ENCODE peak calls at places on chromosomes 5 and 9, in four cellular contexts. One of them, this sample, is unnamed. For H3K4me1, the result is how much of the 10 kb centered on the place peaks cover.

GRCh38 chr9:133977421-133978201 is 14.5 kb downstream of the VAV2 start:
- DNase-seq in A549: no peak
- DNase-seq in K562: no peak
- DNase-seq in HCT116: no peak
- DNase-seq in this sample: no peak

GRCh38 chr5:123207852-123208251 is 118.8 kb downstream of the PRDM6 start:
- DNase-seq in A549: no peak
- DNase-seq in K562: no peak
- DNase-seq in HCT116: no peak
- DNase-seq in this sample: no peak

GRCh38 chr5:173590436-173591299 is 25.8 kb downstream of the BOD1 start:
- DNase-seq in A549: no peak
- DNase-seq in K562: no peak
- DNase-seq in HCT116: no peak
- DNase-seq in this sample: no peak

GRCh38 chr5:154642499-154643245 is 112.5 kb upstream of the LARP1 start:
- DNase-seq in A549: peak
- DNase-seq in K562: peak
- DNase-seq in HCT116: peak
- DNase-seq in this sample: no peak

GRCh38 chr9:69874301-69875060 is 53.9 kb downstream of the CFAP95 start:
- DNase-seq in A549: no peak
- DNase-seq in K562: no peak
- DNase-seq in HCT116: no peak
- DNase-seq in this sample: no peak

GRCh38 chr5:172007153-172007794 is 836 bp upstream of the FBXW11 start:
- DNase-seq in A549: no peak
- DNase-seq in K562: no peak
- DNase-seq in HCT116: no peak
- DNase-seq in this sample: no peak

GRCh38 chr5:96714951-96715451 is 52.8 kb downstream of the CAST start:
- DNase-seq in A549: peak
- DNase-seq in K562: peak
- DNase-seq in HCT116: peak
- DNase-seq in this sample: peak

GRCh38 chr5:32805966-32806626 is 95.0 kb downstream of the NPR3 start:
- DNase-seq in A549: peak
- DNase-seq in K562: no peak
- DNase-seq in HCT116: no peak
- DNase-seq in this sample: peak

GRCh38 chr5:13771011-13771571 is 173.4 kb downstream of the DNAH5 start:
- DNase-seq in A549: no peak
- DNase-seq in K562: no peak
- DNase-seq in HCT116: no peak
- DNase-seq in this sample: no peak

GRCh38 chr5:88663793-88664216 is 219.2 kb downstream of the MEF2C start:
- DNase-seq in A549: no peak
- DNase-seq in K562: no peak
- DNase-seq in HCT116: no peak
- DNase-seq in this sample: no peak

GRCh38 chr5:143261748-143262392 is 141.6 kb downstream of the NR3C1 start:
- DNase-seq in A549: no peak
- DNase-seq in K562: no peak
- DNase-seq in HCT116: no peak
- DNase-seq in this sample: no peak

GRCh38 chr5:139193928-139194327 is 4.2 kb downstream of the SIL1 start:
- DNase-seq in A549: peak
- DNase-seq in K562: no peak
- DNase-seq in HCT116: no peak
- DNase-seq in this sample: no peak

DNA sequence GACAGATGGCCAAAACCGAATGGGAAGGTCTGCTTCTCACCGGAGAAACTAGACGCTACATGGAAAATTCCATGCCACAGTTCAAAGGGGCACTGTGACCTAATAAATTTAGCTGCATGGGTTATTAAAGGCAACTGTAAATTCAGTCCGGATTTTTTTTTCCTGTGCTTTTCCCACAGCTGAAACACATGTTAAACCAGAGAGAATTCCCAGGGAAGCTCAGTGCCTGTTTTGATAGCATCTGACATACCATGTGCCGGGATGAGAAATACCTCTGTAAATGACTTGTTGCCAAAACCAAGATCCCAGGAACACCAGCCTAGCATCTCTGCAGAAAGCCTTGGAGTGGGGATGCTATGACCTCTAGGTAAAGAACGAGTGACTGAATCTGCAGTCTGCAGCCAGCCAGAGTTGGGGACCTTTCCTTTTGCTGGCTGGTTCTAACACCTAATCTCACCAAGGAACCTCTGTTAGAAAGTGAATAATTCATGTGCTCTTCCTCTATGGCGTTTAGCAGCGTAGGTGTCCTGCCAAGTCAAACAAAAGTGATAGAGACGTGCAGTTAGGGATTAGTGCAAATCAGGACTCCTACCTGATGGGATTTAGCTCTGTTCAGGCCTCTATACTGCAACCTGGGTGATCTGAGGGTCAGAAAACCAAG is 77.9 kb downstream of the SLIT3 start:
- DNase-seq in A549: no peak
- DNase-seq in K562: no peak
- DNase-seq in HCT116: no peak
- DNase-seq in this sample: no peak
- H3K4me1 ChIP-seq in A549: under half
- H3K4me1 ChIP-seq in K562: under half
- H3K4me1 ChIP-seq in HCT116: under half
- H3K4me1 ChIP-seq in this sample: under half

DNA sequence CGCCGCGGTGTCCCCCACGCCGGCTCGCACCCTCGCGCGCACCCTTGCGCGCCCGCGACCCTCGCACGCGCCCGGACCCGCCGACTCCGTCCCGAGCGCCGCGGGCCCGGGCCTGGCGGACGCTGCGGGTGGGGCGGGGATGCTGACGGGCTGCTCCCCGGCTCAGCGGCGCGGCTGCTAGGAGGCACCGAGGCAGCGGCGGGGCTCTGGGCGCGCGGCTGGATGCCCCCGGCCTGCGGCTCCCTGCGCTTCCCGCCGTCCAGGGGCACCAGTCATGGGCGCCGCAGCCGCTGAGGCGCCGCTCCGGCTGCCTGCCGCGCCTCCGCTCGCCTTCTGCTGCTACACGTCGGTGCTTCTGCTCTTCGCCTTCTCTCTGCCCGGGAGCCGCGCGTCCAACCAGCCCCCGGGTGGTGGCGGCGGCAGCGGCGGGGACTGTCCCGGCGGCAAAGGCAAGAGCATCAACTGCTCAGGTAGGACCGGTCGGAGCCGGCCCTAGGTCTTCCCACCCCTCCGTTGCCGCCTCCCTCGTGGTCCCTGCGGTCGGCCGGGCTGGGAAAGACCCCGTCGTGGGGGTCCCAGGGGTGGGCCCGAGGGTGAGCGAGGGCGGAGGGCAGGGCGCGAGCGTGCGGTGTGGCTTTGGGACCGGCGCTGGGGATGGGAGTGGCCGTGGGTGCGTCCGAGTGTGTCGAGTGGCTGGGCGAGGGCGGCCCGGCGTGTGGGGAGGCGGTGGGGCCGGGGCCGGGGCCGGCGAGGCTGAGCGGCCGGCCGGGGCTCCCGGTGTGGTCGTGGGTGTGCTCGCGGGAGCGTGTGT is 527 bp downstream of the TMEFF1 start:
- DNase-seq in A549: peak
- DNase-seq in K562: peak
- DNase-seq in HCT116: no peak
- DNase-seq in this sample: no peak
- TF ChIP-seq REST in A549: no peak
- TF ChIP-seq REST in K562: no peak
- TF ChIP-seq REST in HCT116: no peak
- TF ChIP-seq REST in this sample: no peak

DNA sequence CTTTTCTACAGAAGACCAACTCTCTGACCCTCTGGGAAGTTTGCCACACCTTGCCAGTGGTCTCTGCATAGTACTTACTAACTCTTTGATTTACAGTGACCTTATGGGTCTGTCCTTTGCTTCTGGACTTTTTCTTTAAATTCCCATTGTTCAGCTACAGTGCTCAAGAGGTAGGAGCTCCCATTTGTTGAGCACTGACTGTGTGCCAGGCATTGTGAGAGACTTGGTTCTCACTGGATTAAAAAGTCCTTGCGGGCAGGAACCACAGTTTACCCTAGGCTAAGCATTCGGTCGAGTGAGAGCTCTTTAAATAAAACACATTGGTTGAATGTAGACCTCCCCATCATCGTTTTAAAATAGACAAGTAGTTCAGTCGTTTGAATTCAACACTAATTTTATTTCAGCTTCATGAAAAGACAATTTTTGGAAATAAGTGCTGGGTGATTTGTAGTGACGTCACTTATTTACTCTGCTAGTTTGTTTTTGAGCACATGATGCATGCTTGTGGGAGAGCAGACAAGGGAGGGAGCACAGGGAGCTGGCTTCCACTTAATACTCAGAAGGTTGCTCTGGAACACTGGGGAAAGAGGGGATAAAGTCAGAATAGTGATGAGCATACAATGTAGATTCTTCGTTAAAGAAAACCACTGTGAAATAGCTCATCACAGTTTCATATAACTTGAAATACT is 27.1 kb downstream of the RASGRF2 start:
- DNase-seq in A549: no peak
- DNase-seq in K562: no peak
- DNase-seq in HCT116: no peak
- DNase-seq in this sample: no peak
- H3K4me1 ChIP-seq in A549: under half
- H3K4me1 ChIP-seq in K562: under half
- H3K4me1 ChIP-seq in HCT116: under half
- H3K4me1 ChIP-seq in this sample: under half

GRCh38 chr5:108003178-108003577 is 332.4 kb upstream of the EFNA5 start:
- DNase-seq in A549: no peak
- DNase-seq in K562: no peak
- DNase-seq in HCT116: no peak
- DNase-seq in this sample: peak
- TF ChIP-seq REST in A549: no peak
- TF ChIP-seq REST in K562: no peak
- TF ChIP-seq REST in HCT116: no peak
- TF ChIP-seq REST in this sample: no peak

DNA sequence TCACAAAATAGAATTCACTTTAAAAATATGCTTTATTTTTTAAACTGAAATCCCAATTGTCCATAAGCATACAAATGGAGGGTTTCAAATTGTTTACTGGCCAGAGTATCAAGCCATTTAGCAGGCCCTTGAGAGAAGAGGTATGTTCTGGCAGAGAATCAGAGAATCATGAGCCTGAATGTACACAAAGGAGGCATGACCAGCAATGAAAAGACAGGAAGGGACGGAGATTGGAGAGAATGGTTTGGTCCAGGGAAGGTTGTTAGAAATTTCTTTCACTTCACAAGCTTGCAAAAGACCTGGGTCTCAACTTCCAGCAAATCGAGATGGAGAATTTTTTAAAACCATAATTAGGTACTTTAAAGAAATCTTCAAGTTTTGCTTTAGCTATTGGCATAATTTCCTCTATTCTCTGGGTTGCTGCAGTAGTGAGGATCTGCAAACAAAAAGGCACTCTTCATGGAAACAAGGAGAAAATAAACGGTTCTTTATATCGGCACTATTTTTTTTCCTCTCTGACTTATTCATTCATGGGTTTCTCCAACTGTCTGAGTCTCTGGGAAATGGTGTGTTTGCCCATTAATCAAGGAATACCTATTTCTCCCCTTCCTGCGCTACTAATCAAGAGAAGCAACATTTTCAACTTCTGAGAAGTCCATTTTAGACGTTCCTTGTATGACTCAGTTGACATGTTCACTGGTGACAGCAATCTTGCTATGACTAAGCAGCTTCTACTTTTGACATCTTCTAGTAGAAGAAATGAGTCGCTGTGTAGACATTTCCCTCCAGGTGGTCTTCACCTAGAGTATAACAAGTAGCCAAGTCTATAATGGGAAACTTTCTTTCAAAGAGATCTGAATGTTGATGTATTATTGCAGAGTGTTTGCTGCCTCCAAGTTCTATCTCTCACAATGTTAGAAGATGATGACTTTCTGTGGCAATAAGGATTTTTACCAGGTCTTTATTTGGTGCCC is 23.1 kb upstream of the ERCC6L2 start:
- DNase-seq in A549: peak
- DNase-seq in K562: peak
- DNase-seq in HCT116: no peak
- DNase-seq in this sample: no peak
- H3K4me1 ChIP-seq in A549: under half
- H3K4me1 ChIP-seq in K562: under half
- H3K4me1 ChIP-seq in HCT116: under half
- H3K4me1 ChIP-seq in this sample: under half

GRCh38 chr5:98772415-98773213 is 849 bp upstream of the RGMB start:
- DNase-seq in A549: peak
- DNase-seq in K562: no peak
- DNase-seq in HCT116: peak
- DNase-seq in this sample: no peak
- TF ChIP-seq REST in A549: no peak
- TF ChIP-seq REST in K562: no peak
- TF ChIP-seq REST in HCT116: no peak
- TF ChIP-seq REST in this sample: no peak

DNA sequence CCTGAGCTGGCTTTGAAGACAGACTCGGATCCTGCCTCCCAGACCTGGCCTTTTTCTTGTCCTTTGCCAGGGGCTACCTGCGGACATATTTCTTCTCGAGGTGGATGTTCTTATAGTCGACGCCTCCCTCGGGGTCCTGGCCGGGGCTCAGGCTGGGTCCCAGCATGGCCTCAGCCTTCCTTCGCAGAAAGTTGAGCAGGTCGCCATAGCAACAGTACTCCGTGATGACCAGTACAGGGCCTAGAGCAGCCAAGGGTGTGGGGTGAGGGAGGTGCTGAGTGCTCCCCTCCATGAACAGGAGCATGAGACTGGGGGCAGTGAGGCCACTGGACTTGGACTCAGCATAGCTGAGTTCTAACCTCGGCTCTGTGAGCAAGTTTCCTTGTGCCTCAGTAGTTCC is 26.7 kb downstream of the CSF1R start:
- DNase-seq in A549: no peak
- DNase-seq in K562: no peak
- DNase-seq in HCT116: no peak
- DNase-seq in this sample: no peak
- H3K4me1 ChIP-seq in A549: under half
- H3K4me1 ChIP-seq in K562: under half
- H3K4me1 ChIP-seq in HCT116: under half
- H3K4me1 ChIP-seq in this sample: under half